ENCODE peak calls at places on chromosomes 5 and 9, in six cellular contexts. One of them, this sample, is unnamed.

GRCh38 chr5:137624786-137625349 is 111.0 kb downstream of the KLHL3 start:
- DNase-seq in endodermal cell: no peak
- DNase-seq in astrocyte of the spinal cord: no peak
- DNase-seq in heart left ventricle: peak
- DNase-seq in ovary: no peak
- DNase-seq in PC-9: no peak
- DNase-seq in this sample: no peak

GRCh38 chr5:134079748-134080581 is 34.5 kb upstream of the TCF7 start:
- DNase-seq in endodermal cell: no peak
- DNase-seq in astrocyte of the spinal cord: no peak
- DNase-seq in heart left ventricle: no peak
- DNase-seq in ovary: no peak
- DNase-seq in PC-9: no peak
- DNase-seq in this sample: no peak

GRCh38 chr5:145324101-145324500 is 511.0 kb downstream of the PRELID2 start:
- DNase-seq in endodermal cell: no peak
- DNase-seq in astrocyte of the spinal cord: no peak
- DNase-seq in heart left ventricle: no peak
- DNase-seq in ovary: no peak
- DNase-seq in PC-9: no peak
- DNase-seq in this sample: no peak

GRCh38 chr5:103562453-103563157 is at the start of gene NUDT12:
- DNase-seq in endodermal cell: peak
- DNase-seq in astrocyte of the spinal cord: peak
- DNase-seq in heart left ventricle: peak
- DNase-seq in ovary: peak
- DNase-seq in PC-9: peak
- DNase-seq in this sample: peak

GRCh38 chr5:133523921-133524320 is 88.4 kb downstream of the FSTL4 start:
- DNase-seq in endodermal cell: no peak
- DNase-seq in astrocyte of the spinal cord: no peak
- DNase-seq in heart left ventricle: no peak
- DNase-seq in ovary: no peak
- DNase-seq in PC-9: no peak
- DNase-seq in this sample: no peak

GRCh38 chr9:471320-471719 is 256.7 kb downstream of the DOCK8 start:
- DNase-seq in endodermal cell: no peak
- DNase-seq in astrocyte of the spinal cord: no peak
- DNase-seq in heart left ventricle: no peak
- DNase-seq in ovary: no peak
- DNase-seq in PC-9: no peak
- DNase-seq in this sample: no peak

GRCh38 chr5:82334856-82335255 is 56.7 kb upstream of the RPS23 start:
- DNase-seq in endodermal cell: no peak
- DNase-seq in astrocyte of the spinal cord: peak
- DNase-seq in heart left ventricle: no peak
- DNase-seq in ovary: no peak
- DNase-seq in PC-9: no peak
- DNase-seq in this sample: no peak

GRCh38 chr9:132008871-132009812 is 70.5 kb downstream of the MED27 start:
- DNase-seq in endodermal cell: no peak
- DNase-seq in astrocyte of the spinal cord: no peak
- DNase-seq in heart left ventricle: no peak
- DNase-seq in ovary: no peak
- DNase-seq in PC-9: no peak
- DNase-seq in this sample: no peak

GRCh38 chr5:23977996-23978395 is 470.6 kb downstream of the PRDM9 start:
- DNase-seq in endodermal cell: peak
- DNase-seq in astrocyte of the spinal cord: no peak
- DNase-seq in heart left ventricle: no peak
- DNase-seq in ovary: no peak
- DNase-seq in PC-9: no peak
- DNase-seq in this sample: no peak

GRCh38 chr5:10144040-10144439 is 105.6 kb downstream of the ATPSCKMT start:
- DNase-seq in endodermal cell: no peak
- DNase-seq in astrocyte of the spinal cord: no peak
- DNase-seq in heart left ventricle: no peak
- DNase-seq in ovary: no peak
- DNase-seq in PC-9: no peak
- DNase-seq in this sample: no peak

GRCh38 chr5:148831590-148832565 is 5.5 kb downstream of the ADRB2 start:
- DNase-seq in endodermal cell: no peak
- DNase-seq in astrocyte of the spinal cord: no peak
- DNase-seq in heart left ventricle: no peak
- DNase-seq in ovary: no peak
- DNase-seq in PC-9: no peak
- DNase-seq in this sample: peak

GRCh38 chr5:142342128-142342981 is 17.5 kb upstream of the SPRY4 start:
- DNase-seq in endodermal cell: peak
- DNase-seq in astrocyte of the spinal cord: peak
- DNase-seq in heart left ventricle: peak
- DNase-seq in ovary: no peak
- DNase-seq in PC-9: peak
- DNase-seq in this sample: no peak

GRCh38 chr5:50352390-50352789 is 88.7 kb downstream of the EMB start:
- DNase-seq in endodermal cell: no peak
- DNase-seq in astrocyte of the spinal cord: no peak
- DNase-seq in heart left ventricle: no peak
- DNase-seq in ovary: no peak
- DNase-seq in PC-9: no peak
- DNase-seq in this sample: no peak

GRCh38 chr5:125455041-125455440 is 708.6 kb upstream of the ZNF608 start:
- DNase-seq in endodermal cell: no peak
- DNase-seq in astrocyte of the spinal cord: peak
- DNase-seq in heart left ventricle: no peak
- DNase-seq in ovary: no peak
- DNase-seq in PC-9: no peak
- DNase-seq in this sample: no peak

GRCh38 chr5:120297621-120298020 is 166.5 kb upstream of the PRR16 start:
- DNase-seq in endodermal cell: no peak
- DNase-seq in astrocyte of the spinal cord: peak
- DNase-seq in heart left ventricle: no peak
- DNase-seq in ovary: no peak
- DNase-seq in PC-9: no peak
- DNase-seq in this sample: no peak

GRCh38 chr5:124584991-124585715 is 161.3 kb downstream of the ZNF608 start:
- DNase-seq in endodermal cell: no peak
- DNase-seq in astrocyte of the spinal cord: no peak
- DNase-seq in heart left ventricle: no peak
- DNase-seq in ovary: no peak
- DNase-seq in PC-9: no peak
- DNase-seq in this sample: no peak

GRCh38 chr5:115435776-115436712 is 108.5 kb downstream of the FEM1C start:
- DNase-seq in endodermal cell: no peak
- DNase-seq in astrocyte of the spinal cord: no peak
- DNase-seq in heart left ventricle: no peak
- DNase-seq in ovary: no peak
- DNase-seq in PC-9: peak
- DNase-seq in this sample: no peak

GRCh38 chr5:140135127-140135526 is 9.4 kb downstream of the IGIP start:
- DNase-seq in endodermal cell: no peak
- DNase-seq in astrocyte of the spinal cord: no peak
- DNase-seq in heart left ventricle: no peak
- DNase-seq in ovary: no peak
- DNase-seq in PC-9: no peak
- DNase-seq in this sample: no peak

DNA sequence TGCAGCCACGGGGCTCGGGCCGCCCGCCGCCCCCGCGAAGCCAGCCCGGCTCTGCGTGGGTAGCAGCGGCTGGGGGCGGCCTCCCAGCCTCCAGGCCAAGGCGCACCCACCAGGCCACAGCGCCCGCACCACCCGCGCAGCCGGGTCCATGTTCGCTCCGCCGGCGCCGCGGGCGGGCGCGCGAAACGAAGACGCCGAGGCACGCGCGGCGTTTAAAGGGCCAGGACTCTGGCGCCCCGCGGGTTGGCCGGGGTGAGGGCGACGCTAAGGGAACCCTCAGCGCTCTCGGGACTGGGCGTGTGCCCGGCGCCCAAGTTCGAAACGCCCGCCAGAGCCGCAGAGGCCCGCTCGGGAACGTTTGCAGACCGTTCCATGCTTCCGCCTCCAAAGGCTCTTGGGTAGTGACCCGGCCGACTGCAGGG is at the start of gene PTGES2:
- DNase-seq in endodermal cell: peak
- DNase-seq in astrocyte of the spinal cord: peak
- DNase-seq in heart left ventricle: peak
- DNase-seq in ovary: peak
- DNase-seq in PC-9: peak
- DNase-seq in this sample: peak
- TF ChIP-seq CTCF in endodermal cell: no peak
- TF ChIP-seq CTCF in astrocyte of the spinal cord: no peak
- TF ChIP-seq CTCF in heart left ventricle: no peak
- TF ChIP-seq CTCF in ovary: no peak
- TF ChIP-seq CTCF in PC-9: no peak
- TF ChIP-seq CTCF in this sample: no peak

GRCh38 chr5:76582252-76583162 is 40.7 kb downstream of the F2RL2 start:
- DNase-seq in endodermal cell: no peak
- DNase-seq in astrocyte of the spinal cord: peak
- DNase-seq in heart left ventricle: no peak
- DNase-seq in ovary: no peak
- DNase-seq in PC-9: no peak
- DNase-seq in this sample: peak

GRCh38 chr5:76586531-76586930 is 36.7 kb downstream of the F2RL2 start:
- DNase-seq in endodermal cell: no peak
- DNase-seq in astrocyte of the spinal cord: no peak
- DNase-seq in heart left ventricle: no peak
- DNase-seq in ovary: no peak
- DNase-seq in PC-9: no peak
- DNase-seq in this sample: no peak

GRCh38 chr5:76580983-76581382 is 42.2 kb downstream of the F2RL2 start:
- DNase-seq in endodermal cell: no peak
- DNase-seq in astrocyte of the spinal cord: no peak
- DNase-seq in heart left ventricle: no peak
- DNase-seq in ovary: no peak
- DNase-seq in PC-9: no peak
- DNase-seq in this sample: no peak

GRCh38 chr5:76585783-76586217 is 37.4 kb downstream of the F2RL2 start:
- DNase-seq in endodermal cell: no peak
- DNase-seq in astrocyte of the spinal cord: no peak
- DNase-seq in heart left ventricle: no peak
- DNase-seq in ovary: no peak
- DNase-seq in PC-9: no peak
- DNase-seq in this sample: no peak

DNA sequence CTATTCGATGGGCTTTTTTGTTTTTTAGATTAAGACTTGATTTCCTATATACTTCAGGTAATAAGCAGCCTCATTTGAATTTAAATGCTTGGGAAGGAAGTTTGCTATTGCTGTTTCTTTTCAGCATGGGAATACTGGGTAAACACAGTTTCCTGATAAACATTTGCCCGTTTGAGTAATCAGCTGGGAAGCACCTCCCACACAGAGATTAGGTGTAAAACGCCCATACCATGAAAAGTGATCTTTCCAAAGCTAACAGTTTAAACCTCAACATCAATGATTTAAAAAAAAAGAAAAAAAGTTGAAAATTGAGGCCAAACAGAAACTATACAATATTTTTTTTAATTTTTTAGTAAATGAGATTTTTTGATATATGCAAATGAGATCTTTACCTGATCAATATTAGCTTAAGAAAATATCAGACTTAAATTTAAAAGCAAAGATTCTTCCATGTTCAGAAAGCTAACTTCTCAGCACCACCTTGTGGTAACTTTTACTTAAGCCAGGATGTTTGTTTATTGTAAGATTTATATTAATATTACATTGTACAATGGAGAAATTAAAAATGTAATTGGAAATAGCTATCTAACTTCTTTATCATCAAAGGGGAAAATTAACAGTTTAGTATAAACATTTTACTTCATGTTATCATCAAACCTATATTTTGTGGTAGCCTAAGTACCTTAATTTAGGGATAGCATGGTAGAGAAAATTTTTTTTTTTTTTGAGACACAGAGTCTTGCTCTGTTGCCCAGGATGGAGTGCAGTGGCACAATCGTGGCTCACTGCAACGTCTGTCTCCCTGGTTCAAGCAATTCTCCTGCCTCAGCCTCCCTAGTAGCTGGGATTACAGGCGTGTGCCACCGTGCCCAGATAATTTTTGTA is 39.8 kb downstream of the F2RL2 start:
- DNase-seq in endodermal cell: no peak
- DNase-seq in astrocyte of the spinal cord: peak
- DNase-seq in heart left ventricle: no peak
- DNase-seq in ovary: no peak
- DNase-seq in PC-9: no peak
- DNase-seq in this sample: no peak
- TF ChIP-seq CTCF in endodermal cell: peak
- TF ChIP-seq CTCF in astrocyte of the spinal cord: peak
- TF ChIP-seq CTCF in heart left ventricle: no peak
- TF ChIP-seq CTCF in ovary: no peak
- TF ChIP-seq CTCF in PC-9: peak
- TF ChIP-seq CTCF in this sample: peak

DNA sequence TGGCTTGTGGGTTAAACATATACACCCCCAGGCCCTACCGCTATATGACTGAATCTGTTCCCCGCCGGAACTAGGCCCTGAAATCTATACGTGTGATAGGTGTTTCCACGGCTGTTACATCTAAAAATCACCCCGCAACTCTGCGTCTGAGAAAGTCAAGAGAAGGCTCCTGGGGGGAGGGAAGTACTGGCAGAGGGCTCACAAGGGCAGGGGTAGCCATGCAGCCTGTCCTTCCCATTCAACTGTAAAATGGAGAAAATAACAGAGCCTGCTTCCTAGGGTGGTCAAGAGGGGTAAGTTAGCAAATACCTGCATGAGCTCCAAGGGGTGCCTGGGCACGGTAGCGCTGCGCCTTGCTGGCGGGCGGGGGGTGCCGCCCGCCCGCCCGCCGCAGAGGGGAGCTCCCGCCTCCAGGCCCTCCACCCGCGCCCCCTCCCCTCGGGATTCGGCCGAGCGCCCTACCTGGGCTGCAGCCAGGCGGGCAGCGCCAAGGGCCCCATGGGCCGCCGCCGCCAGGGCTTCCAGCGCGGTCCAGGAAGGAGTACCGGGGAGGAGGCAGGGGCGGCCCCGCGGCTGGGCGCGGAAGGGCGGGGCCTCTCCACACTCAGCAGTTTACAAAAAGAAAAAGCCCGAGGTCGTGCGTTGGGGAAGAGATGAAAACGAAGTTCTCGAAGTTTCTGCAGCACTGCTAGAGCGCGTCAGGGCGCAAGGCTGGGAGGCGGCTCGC is at the start of gene HACD4:
- DNase-seq in endodermal cell: peak
- DNase-seq in astrocyte of the spinal cord: peak
- DNase-seq in heart left ventricle: peak
- DNase-seq in ovary: peak
- DNase-seq in PC-9: no peak
- DNase-seq in this sample: peak
- TF ChIP-seq CTCF in endodermal cell: peak
- TF ChIP-seq CTCF in astrocyte of the spinal cord: no peak
- TF ChIP-seq CTCF in heart left ventricle: no peak
- TF ChIP-seq CTCF in ovary: no peak
- TF ChIP-seq CTCF in PC-9: no peak
- TF ChIP-seq CTCF in this sample: no peak

DNA sequence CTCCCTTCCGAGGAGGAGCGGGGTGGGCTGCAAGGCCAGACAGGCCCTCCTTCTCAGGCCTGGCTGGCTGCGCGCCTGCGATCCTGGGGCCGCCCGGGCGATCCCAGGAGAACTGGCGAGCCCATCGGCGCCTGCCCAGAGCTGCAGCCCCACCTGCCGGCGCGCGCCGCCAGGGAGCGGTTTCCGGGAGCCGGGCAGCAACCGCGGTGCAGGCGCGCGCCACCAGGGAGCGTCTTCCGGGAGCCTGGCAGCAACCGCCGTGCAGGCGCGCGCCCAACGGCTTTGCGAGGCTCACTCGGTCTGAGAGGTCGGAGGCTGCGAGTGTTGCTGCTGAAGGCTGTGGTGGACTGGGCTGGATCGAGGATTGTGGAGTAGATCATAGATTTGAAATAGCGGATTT is 668.7 kb downstream of the SPATA31A6 start:
- DNase-seq in endodermal cell: peak
- DNase-seq in astrocyte of the spinal cord: peak
- DNase-seq in heart left ventricle: peak
- DNase-seq in ovary: no peak
- DNase-seq in PC-9: no peak
- DNase-seq in this sample: peak
- TF ChIP-seq CTCF in endodermal cell: peak
- TF ChIP-seq CTCF in astrocyte of the spinal cord: peak
- TF ChIP-seq CTCF in heart left ventricle: peak
- TF ChIP-seq CTCF in ovary: no peak
- TF ChIP-seq CTCF in PC-9: no peak
- TF ChIP-seq CTCF in this sample: no peak

This sample was measured in GM20000.